ENCODE peak calls at places on chromosomes 4 and X, in seven cellular contexts. J is kidney, K is MM.1S, C is IMR-90, F is fibroblast of pulmonary artery, Q is WERI-Rb-1, I is dorsolateral prefrontal cortex. L is an unnamed sample.

GRCh38 chr4:180832086-180832485 is 1411.1 kb upstream of the TENM3 start:
- DNase-seq in J (no peak), K (no peak), C (no peak), F (no peak), Q (peak), I (no peak), L (no peak)

GRCh38 chrX:39808471-39808917 is 289.3 kb downstream of the BCOR start:
- DNase-seq in J (peak), K (no peak), C (peak), F (peak), Q (no peak), I (no peak), L (peak)

GRCh38 chrX:15404712-15405111 is 20.5 kb upstream of the VEGFD start:
- DNase-seq in J (no peak), K (no peak), C (peak), F (peak), Q (no peak), I (no peak), L (no peak)

GRCh38 chr4:41600243-41600642 is 62.3 kb downstream of the LIMCH1 start:
- DNase-seq in J (no peak), K (no peak), C (no peak), F (peak), Q (no peak), I (no peak), L (peak)

GRCh38 chr4:185370291-185370690 is 25.4 kb downstream of the LRP2BP start:
- DNase-seq in J (no peak), K (no peak), C (no peak), F (no peak), Q (no peak), I (no peak), L (no peak)

GRCh38 chr4:168993724-168994510 is 16.1 kb downstream of the CBR4 start:
- DNase-seq in J (no peak), K (no peak), C (no peak), F (no peak), Q (peak), I (no peak), L (peak)

GRCh38 chrX:123425904-123426303 is 241.8 kb downstream of the GRIA3 start:
- DNase-seq in J (no peak), K (no peak), C (no peak), F (peak), Q (no peak), I (peak), L (peak)

GRCh38 chr4:184529283-184529682 is 54.9 kb upstream of the IRF2 start:
- DNase-seq in J (no peak), K (no peak), C (no peak), F (no peak), Q (no peak), I (no peak), L (peak)

GRCh38 chr4:44017422-44017739 is 431.2 kb downstream of the KCTD8 start:
- DNase-seq in J (no peak), K (no peak), C (no peak), F (no peak), Q (no peak), I (no peak), L (no peak)

DNA sequence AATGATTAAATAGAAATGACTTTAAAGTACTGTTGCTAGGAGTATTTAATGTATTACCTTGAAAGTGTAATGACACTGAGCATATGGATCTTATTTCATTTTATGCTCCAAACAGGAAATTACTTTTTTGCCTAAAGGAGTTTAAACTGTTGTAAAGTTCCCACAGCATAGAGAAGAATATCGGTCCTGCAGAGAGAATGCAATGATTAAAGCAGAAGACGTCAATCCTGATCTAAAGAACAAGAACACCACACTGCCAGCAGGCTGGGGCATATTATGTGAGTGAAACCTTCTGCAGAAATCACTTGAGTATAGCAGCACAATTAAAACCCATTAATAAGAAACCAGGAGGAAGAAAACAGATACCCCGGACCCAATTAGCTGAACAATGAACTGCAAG is 72.8 kb upstream of the CAMK2D start:
- DNase-seq in J (no peak), K (no peak), C (no peak), F (no peak), Q (no peak), I (no peak), L (no peak)
- H3K4me3 ChIP-seq in J (no peak), K (no peak), C (no peak), F (no peak), Q (no peak), I (no peak), L (no peak)

DNA sequence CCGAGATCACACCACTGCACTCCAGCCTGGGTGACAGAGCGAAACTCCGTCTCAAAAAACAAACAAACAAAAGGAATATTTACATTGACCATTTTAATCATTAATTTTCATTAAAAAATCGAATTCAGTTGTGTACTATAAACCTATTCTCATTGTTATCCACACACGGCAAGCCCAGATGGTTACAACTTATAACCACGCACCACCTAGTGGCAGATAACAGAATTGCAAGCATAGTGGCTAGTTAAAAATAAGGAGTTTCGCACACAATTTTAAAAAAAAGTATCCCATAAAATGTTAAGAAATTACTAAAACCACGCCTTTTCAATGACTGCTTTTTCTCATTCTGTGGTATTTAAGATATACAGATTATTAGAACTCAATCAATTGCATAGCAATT is 25.4 kb downstream of the MBNL3 start:
- DNase-seq in J (no peak), K (peak), C (peak), F (peak), Q (peak), I (no peak), L (no peak)
- TF ChIP-seq CTCF in J (peak), K (peak), C (peak), F (peak), Q (peak), I (no peak), L (peak)

GRCh38 chr4:37828843-37829242 is 2.4 kb downstream of the PGM2 start:
- DNase-seq in J (no peak), K (no peak), C (no peak), F (no peak), Q (no peak), I (no peak), L (no peak)
- H3K4me3 ChIP-seq in J (no peak), K (no peak), C (no peak), F (no peak), Q (no peak), I (no peak), L (no peak)

DNA sequence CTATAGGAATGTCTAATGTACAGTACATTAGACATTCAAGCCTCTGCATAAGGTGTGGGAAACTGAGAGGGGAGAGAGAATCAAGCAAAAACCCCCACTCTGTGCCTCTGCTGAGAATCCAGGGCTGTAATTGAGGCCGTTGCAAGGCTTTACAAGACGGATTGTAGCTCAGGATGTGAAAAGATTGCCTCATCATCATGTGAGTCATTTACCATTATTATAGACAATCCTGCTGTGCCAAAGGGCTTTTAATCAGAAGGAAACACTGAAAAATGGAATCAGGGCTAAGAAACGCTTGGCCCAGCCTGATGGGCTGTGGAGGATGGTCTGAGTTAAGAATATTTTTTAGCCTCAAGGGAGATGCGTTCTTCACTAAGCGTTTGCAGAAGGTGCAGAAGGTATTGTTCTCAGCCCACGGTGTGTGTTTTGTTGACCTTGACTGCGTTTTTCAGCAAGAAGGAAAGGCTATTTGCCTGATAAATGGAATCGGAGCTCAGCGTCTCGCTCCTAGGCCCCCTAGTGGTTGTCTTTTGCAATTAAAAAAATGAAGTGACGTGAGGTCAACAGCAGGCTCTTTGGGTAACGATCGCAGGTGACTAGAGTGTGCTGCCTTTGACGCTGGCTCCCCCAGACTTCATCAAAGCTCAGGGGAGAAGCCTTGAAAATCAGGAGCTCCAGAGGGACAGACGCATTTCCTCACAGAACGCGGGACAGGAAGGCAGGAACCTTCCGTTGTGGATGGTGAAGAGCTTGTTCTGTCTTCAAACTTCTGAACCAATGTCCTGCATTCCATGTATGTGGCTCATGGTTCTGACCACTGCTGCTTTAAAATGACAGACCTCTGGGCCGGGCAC is 18.1 kb upstream of the CHRNA9 start:
- DNase-seq in J (no peak), K (peak), C (peak), F (peak), Q (peak), I (peak), L (peak)
- TF ChIP-seq CTCF in J (peak), K (peak), C (peak), F (peak), Q (peak), I (peak), L (peak)

DNA sequence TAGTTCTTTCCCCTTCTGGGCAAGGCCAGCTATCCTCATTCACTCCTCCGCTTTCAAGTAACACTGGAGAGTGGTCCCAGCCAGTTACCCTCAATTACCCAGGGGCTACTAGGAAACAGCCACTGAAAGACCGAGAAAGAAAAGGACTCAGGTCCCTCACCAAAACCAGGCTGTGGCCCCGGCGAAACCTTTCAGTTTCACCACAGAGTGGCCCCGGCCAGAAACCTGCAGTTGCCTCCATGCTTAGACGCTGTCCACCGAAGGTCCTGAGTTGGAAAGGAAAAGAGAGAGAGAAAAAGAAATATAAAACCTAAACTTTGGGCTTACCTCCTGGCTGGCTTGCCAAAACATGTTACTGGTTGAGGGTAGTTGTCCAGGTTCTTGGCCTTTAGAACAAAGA is 5.0 kb upstream of the AREG start:
- DNase-seq in J (no peak), K (peak), C (no peak), F (no peak), Q (no peak), I (no peak), L (no peak)
- H3K4me3 ChIP-seq in J (no peak), K (peak), C (no peak), F (no peak), Q (no peak), I (no peak), L (no peak)

GRCh38 chr4:18976884-18977283 is 955.3 kb upstream of the LCORL start:
- DNase-seq in J (no peak), K (no peak), C (no peak), F (no peak), Q (no peak), I (no peak), L (no peak)

GRCh38 chr4:18980516-18981233 is 959.1 kb upstream of the LCORL start:
- DNase-seq in J (no peak), K (peak), C (no peak), F (no peak), Q (no peak), I (no peak), L (no peak)

GRCh38 chr4:18981234-18981615 is 959.7 kb upstream of the LCORL start:
- DNase-seq in J (no peak), K (peak), C (no peak), F (no peak), Q (no peak), I (no peak), L (no peak)

DNA sequence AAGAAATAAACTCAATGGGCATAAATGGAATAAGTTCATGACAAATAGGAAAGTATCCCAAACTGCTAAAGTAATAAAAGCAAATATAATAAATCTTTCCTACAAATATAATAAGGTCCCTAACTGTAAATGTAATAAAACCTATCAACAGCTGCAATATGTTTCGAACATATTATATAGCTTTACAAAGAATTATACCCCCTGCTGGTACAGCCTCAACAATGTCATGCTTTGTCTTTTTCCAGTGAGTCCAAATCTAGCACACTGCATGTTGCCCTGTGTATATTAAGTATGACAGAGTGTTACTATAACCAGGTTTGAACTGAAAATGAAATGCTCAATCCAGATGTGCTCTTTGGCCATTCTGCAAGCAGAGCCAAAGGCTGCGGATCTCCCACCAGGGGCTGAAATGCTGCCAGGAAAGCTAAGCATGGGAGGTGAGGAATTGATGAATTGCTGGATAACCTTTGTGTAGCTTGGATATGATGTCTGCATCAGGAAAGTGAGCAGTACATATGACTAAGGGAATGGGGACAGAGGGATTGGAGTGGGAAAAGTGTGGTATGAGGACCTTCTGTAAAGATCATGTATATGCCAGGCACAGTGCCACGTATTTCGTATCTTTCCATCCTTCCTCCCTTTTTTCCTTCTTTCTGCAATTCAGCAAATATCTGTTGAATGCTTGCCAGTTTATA is 954.5 kb upstream of the LCORL start:
- DNase-seq in J (no peak), K (no peak), C (no peak), F (no peak), Q (no peak), I (no peak), L (no peak)
- TF ChIP-seq CTCF in J (no peak), K (no peak), C (no peak), F (no peak), Q (no peak), I (no peak), L (no peak)

GRCh38 chr4:2061208-2062131 is 2.3 kb downstream of the NAT8L start:
- DNase-seq in J (peak), K (no peak), C (no peak), F (no peak), Q (no peak), I (no peak), L (no peak)
- H3K4me3 ChIP-seq in J (no peak), K (no peak), C (no peak), F (no peak), Q (no peak), I (peak), L (no peak)

DNA sequence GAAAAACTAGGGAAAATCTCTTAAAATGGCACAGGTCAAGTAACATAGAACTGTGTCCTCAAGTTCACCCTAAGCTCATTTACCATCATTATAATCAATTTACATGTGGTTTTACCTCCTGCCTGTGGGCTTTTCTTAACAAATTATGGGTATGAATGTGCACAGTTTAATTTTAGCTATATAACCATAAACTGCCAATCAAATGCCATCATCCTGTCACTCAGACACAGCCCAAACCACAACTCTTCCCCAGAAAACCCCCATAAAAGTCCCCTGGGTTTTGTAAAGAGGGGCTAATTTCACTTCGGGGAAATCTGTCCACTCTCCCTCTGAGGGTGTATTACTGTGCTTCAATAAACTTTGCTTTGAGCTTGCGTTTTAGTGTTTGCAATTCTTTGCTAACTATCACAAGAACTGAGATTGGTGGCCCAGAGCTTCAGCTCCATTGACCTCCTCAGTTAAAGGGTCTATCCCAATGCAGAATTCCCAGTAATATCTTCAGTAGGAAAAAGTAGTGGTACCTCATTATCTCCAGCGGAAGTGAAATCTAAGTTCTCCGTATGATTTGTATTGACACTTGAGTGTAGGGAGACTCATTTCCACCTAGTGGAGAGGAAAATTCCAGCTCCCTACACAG is 394.6 kb downstream of the SPOCK3 start:
- DNase-seq in J (no peak), K (no peak), C (no peak), F (no peak), Q (no peak), I (no peak), L (no peak)
- TF ChIP-seq CTCF in J (no peak), K (no peak), C (no peak), F (no peak), Q (no peak), I (no peak), L (no peak)

GRCh38 chrX:139691843-139692505 is 16.0 kb downstream of the MCF2 start:
- DNase-seq in J (peak), K (no peak), C (no peak), F (no peak), Q (no peak), I (no peak), L (peak)
- H3K4me3 ChIP-seq in J (peak), K (no peak), C (peak), F (peak), Q (no peak), I (peak), L (peak)

DNA sequence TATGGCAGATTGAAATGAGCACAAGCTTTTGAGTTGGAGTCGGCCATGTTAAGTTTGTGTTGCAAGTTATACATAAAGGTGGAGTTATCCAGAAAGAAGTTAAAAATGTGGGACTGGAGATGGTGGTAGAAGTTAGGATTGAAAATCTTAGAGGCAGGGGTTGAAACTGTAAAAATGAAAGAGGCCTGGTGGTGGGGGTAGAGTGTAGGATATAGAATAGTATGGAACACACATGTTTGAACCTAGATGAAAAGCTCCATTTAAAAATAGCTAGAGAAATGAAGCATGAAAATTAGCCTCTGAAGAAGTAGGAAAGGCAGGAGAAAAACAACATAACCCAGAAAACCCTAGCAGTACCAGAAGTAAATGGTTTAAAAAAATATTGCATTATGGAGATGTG is 131.8 kb upstream of the ENPEP start:
- DNase-seq in J (no peak), K (peak), C (no peak), F (peak), Q (no peak), I (no peak), L (peak)
- TF ChIP-seq CTCF in J (peak), K (peak), C (peak), F (peak), Q (no peak), I (no peak), L (peak)

L was measured in astrocyte of the spinal cord.